ENCODE peak calls at places on chromosome 5, in six cellular contexts. Z is brain microvascular endothelial cell, U is AG04450, J is pancreas, D is nephron progenitor cell, N is fibroblast of pulmonary artery. B is an unnamed sample.

GRCh38 chr5:36683821-36684434 is 77.5 kb downstream of the SLC1A3 start:
- DNase-seq in D (peak; percentile 8), U (peak; percentile 39), N (peak; percentile 48), Z (no peak), J (no peak), B (no peak)

GRCh38 chr5:113508756-113509155 is 4.7 kb upstream of the YTHDC2 start:
- DNase-seq in U (no peak), N (no peak), D (no peak), J (no peak), Z (no peak), B (no peak)

GRCh38 chr5:58407042-58407709 is 52.7 kb downstream of the PLK2 start:
- DNase-seq in Z (peak; percentile 74), N (peak; percentile 66), D (no peak), J (no peak), U (peak; percentile 55), B (peak; percentile 25)

GRCh38 chr5:159511570-159511969 is 181.3 kb upstream of the IL12B start:
- DNase-seq in J (no peak), U (no peak), Z (no peak), N (no peak), D (no peak), B (peak; percentile 67)

GRCh38 chr5:141003791-141004601 is 37.7 kb downstream of the PCDHAC2 start:
- DNase-seq in Z (no peak), U (no peak), D (no peak), N (peak; percentile 2), J (peak; percentile 12), B (peak; percentile 57)

GRCh38 chr5:9363026-9363793 is 182.7 kb downstream of the SEMA5A start:
- DNase-seq in Z (peak; percentile 24), U (no peak), D (no peak), N (peak; percentile 36), J (no peak), B (no peak)

GRCh38 chr5:71895546-71895945 is 176.5 kb downstream of the CARTPT start:
- DNase-seq in J (no peak), Z (no peak), N (no peak), D (no peak), U (no peak), B (no peak)

GRCh38 chr5:34026089-34026761 is 16.8 kb downstream of the C1QTNF3 start:
- DNase-seq in U (no peak), Z (no peak), D (no peak), N (no peak), J (peak; percentile 79), B (no peak)

GRCh38 chr5:14168139-14168792 is 25.1 kb downstream of the TRIO start:
- DNase-seq in D (no peak), J (no peak), N (no peak), Z (no peak), U (no peak), B (no peak)

GRCh38 chr5:159392881-159393280 is 62.6 kb upstream of the IL12B start:
- DNase-seq in D (no peak), U (no peak), Z (no peak), N (no peak), J (no peak), B (no peak)

GRCh38 chr5:176352116-176352878 is 9.3 kb downstream of the KIAA1191 start:
- DNase-seq in Z (no peak), J (no peak), D (no peak), U (no peak), N (no peak), B (no peak)

GRCh38 chr5:10151656-10152055 is 98.0 kb downstream of the ATPSCKMT start:
- DNase-seq in D (no peak), U (no peak), J (no peak), N (no peak), Z (no peak), B (no peak)

GRCh38 chr5:6712582-6713273 is 504 bp upstream of the TENT4A start:
- DNase-seq in D (peak; percentile 96), U (peak; percentile 86), N (peak; percentile 97), J (peak; percentile 95), Z (peak; percentile 93), B (peak; percentile 82)

GRCh38 chr5:158991391-158991790 is 108.3 kb downstream of the EBF1 start:
- DNase-seq in J (no peak), Z (no peak), D (no peak), U (no peak), N (peak; percentile 67), B (no peak)

GRCh38 chr5:76371955-76372319 is 31.1 kb upstream of the IQGAP2 start:
- DNase-seq in U (no peak), N (no peak), D (no peak), Z (no peak), J (no peak), B (no peak)

GRCh38 chr5:138282918-138283742 is 8.7 kb upstream of the GFRA3 start:
- DNase-seq in J (peak; percentile 25), Z (peak; percentile 70), N (peak; percentile 80), U (peak; percentile 20), D (peak; percentile 28), B (peak; percentile 13)

DNA sequence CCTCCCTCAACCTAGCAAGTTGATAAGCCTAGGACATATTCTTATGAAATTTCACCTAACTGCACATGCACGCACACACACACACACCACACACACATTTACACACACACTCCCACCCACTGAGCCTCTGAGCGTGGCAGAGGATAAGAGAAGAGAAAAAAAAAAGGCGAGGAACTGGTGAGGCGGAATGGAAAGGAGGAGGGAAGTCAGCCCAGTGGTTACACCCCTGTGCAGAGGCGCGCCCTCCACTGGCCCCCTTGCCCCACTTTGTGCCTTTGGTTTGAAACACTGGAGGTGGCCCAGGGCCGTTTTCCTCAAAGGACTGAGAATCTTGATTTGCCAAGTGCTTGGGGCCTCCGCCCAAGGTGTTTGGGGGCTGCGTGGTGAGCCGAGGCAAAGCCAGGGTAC is 20.7 kb downstream of the NR2F1 start:
- DNase-seq in U (no peak), D (no peak), J (no peak), Z (no peak), N (no peak), B (no peak)
- TF ChIP-seq CTCF in U (no peak), D (no peak), J (no peak), Z (peak; percentile 31), N (no peak), B (no peak)

GRCh38 chr5:139668924-139669680 is 21.0 kb downstream of the CXXC5 start:
- DNase-seq in U (no peak), J (peak; percentile 38), N (no peak), Z (no peak), D (no peak), B (no peak)

GRCh38 chr5:139671096-139671841 is 23.1 kb downstream of the CXXC5 start:
- DNase-seq in D (no peak), J (no peak), N (no peak), Z (no peak), U (no peak), B (no peak)

GRCh38 chr5:139669681-139670368 is 21.7 kb downstream of the CXXC5 start:
- DNase-seq in Z (no peak), U (no peak), D (peak; percentile 66), J (peak; percentile 84), N (no peak), B (no peak)

GRCh38 chr5:139668064-139668880 is 20.1 kb downstream of the CXXC5 start:
- DNase-seq in Z (no peak), D (no peak), U (no peak), N (no peak), J (no peak), B (no peak)

GRCh38 chr5:139670369-139671095 is 22.4 kb downstream of the CXXC5 start:
- DNase-seq in N (no peak), U (no peak), D (no peak), J (peak; percentile 38), Z (no peak), B (no peak)
- TF ChIP-seq CTCF in N (peak; percentile 44), U (peak; percentile 39), D (no peak), J (no peak), Z (peak; percentile 61), B (no peak)

DNA sequence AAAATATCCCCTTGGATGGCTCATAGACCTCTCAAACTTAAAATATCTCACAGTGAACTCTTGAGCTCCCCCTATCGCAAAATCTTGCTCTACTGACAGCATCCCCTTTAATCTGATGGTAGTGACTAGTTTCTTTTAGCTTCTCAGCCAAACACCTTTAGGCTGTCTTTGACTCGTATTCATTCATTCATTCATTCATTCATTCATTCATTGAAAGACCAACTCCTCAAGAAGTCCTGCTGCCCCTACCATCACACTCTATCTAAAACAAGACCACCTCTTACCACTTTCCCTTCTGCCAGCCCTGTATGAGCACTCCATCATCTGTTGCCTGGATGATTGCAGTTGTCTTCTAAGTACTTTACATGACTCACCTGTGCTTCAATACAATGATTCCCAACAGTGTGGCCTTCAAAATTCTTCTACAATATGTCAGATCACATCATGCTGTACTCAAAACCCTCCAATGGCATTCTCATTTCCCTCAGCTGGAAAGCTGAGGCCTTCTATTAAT is 46.8 kb downstream of the ITGA2 start:
- DNase-seq in Z (peak; percentile 26), D (no peak), J (no peak), N (peak; percentile 35), U (no peak), B (no peak)
- TF ChIP-seq CTCF in Z (peak; percentile 54), D (peak; percentile 56), J (no peak), N (peak; percentile 31), U (peak; percentile 49), B (peak; percentile 77)

GRCh38 chr5:56313004-56313531 is 79.9 kb upstream of the ANKRD55 start:
- DNase-seq in J (no peak), D (no peak), U (no peak), N (no peak), Z (no peak), B (no peak)

GRCh38 chr5:56311306-56311904 is 78.3 kb upstream of the ANKRD55 start:
- DNase-seq in N (no peak), J (peak; percentile 57), Z (no peak), D (no peak), U (no peak), B (no peak)

GRCh38 chr5:56313596-56313995 is 80.5 kb upstream of the ANKRD55 start:
- DNase-seq in D (no peak), N (no peak), U (no peak), Z (no peak), J (no peak), B (no peak)

GRCh38 chr5:56316302-56316994 is 83.3 kb upstream of the ANKRD55 start:
- DNase-seq in D (no peak), Z (no peak), U (no peak), N (no peak), J (no peak), B (no peak)

DNA sequence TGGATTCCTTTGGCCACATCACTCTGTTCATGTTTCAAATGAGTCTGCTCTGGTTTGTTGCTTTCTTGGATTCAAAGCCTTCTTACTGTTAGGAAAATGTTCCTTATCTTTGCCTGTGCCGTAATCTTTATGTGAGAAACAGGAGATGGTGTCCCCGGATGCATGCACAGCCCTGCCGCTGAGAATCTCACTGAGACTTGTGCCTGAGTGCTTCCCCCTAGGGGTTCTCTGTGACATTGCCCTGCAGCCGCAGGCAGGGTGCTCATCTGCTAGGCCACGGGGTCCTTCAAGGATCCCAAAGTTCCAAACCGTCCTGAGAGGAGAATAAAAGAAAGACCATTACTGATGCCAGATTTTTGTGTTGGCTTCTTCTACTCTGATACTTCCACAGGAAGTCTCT is 81.4 kb upstream of the ANKRD55 start:
- DNase-seq in Z (no peak), U (no peak), N (peak; percentile 57), D (no peak), J (no peak), B (peak; percentile 30)
- TF ChIP-seq CTCF in Z (peak; percentile 59), U (peak; percentile 55), N (peak; percentile 75), D (peak; percentile 11), J (peak; percentile 55), B (peak; percentile 73)

GRCh38 chr5:16776611-16777251 is 159.4 kb downstream of the MYO10 start:
- DNase-seq in Z (no peak), D (peak; percentile 24), J (no peak), N (no peak), U (no peak), B (no peak)
- TF ChIP-seq CTCF in Z (peak; percentile 44), D (peak; percentile 55), J (no peak), N (peak; percentile 10), U (no peak), B (no peak)

B was measured in Panc1.